ENCODE peak calls at places on chromosomes 7 and 10, in five cellular contexts. E is dermis blood vessel endothelial cell, R is HTR-8/SVneo, T is NCI-H1417, P is HCEC 1CT. W is an unnamed sample.

GRCh38 chr7:83166-83840 is 109.1 kb upstream of the FAM20C start:
- DNase-seq in E (no peak), T (no peak), P (no peak), R (no peak), W (no peak)

GRCh38 chr10:126268104-126268900 is 120.0 kb downstream of the ADAM12 start:
- DNase-seq in T (no peak), R (no peak), E (no peak), P (no peak), W (no peak)

GRCh38 chr10:89479255-89479654 is 56.1 kb downstream of the SLC16A12 start:
- DNase-seq in E (no peak), P (no peak), T (no peak), R (no peak), W (no peak)

GRCh38 chr10:14801693-14802092 is 27.0 kb upstream of the FAM107B start:
- DNase-seq in R (no peak), T (no peak), E (peak; percentile 91), P (no peak), W (no peak)

GRCh38 chr10:25101466-25101865 is 73.3 kb upstream of the GPR158 start:
- DNase-seq in T (no peak), R (no peak), E (no peak), P (no peak), W (no peak)

GRCh38 chr7:82455295-82455694 is 11.7 kb upstream of the CACNA2D1 start:
- DNase-seq in T (no peak), E (no peak), P (no peak), R (no peak), W (no peak)

GRCh38 chr10:124248646-124249045 is 155.2 kb upstream of the CHST15 start:
- DNase-seq in P (no peak), R (no peak), T (no peak), E (no peak), W (no peak)

GRCh38 chr7:131292141-131292905 is 35.4 kb upstream of the MKLN1 start:
- DNase-seq in P (no peak), R (no peak), T (no peak), E (no peak), W (no peak)

GRCh38 chr7:147708871-147709270 is 881.7 kb upstream of the C7orf33 start:
- DNase-seq in T (no peak), P (no peak), E (no peak), R (no peak), W (no peak)

GRCh38 chr7:158586499-158587191 is 978 bp downstream of the PTPRN2 start:
- DNase-seq in E (no peak), R (no peak), P (no peak), T (no peak), W (no peak)

GRCh38 chr10:24825551-24825950 is 101.9 kb upstream of the ARHGAP21 start:
- DNase-seq in P (peak; percentile 71), R (no peak), E (no peak), T (no peak), W (no peak)

GRCh38 chr10:70274643-70275042 is 9.2 kb downstream of the NPFFR1 start:
- DNase-seq in R (no peak), P (peak; percentile 28), T (no peak), E (no peak), W (no peak)

GRCh38 chr10:127462643-127463295 is 86.3 kb upstream of the NPS start:
- DNase-seq in T (no peak), P (no peak), R (no peak), E (no peak), W (no peak)

GRCh38 chr7:143015102-143015501 is 11.8 kb downstream of the OR9A2 start:
- DNase-seq in E (no peak), R (no peak), T (no peak), P (no peak), W (no peak)

GRCh38 chr10:79385804-79386531 is 38.7 kb downstream of the PPIF start:
- DNase-seq in T (no peak), R (no peak), P (no peak), E (no peak), W (no peak)

GRCh38 chr7:41292457-41292856 is 410.4 kb downstream of the INHBA start:
- DNase-seq in T (no peak), E (peak; percentile 4), P (no peak), R (no peak), W (no peak)

GRCh38 chr10:132674311-132674710 is 111.6 kb downstream of the NKX6-2 start:
- DNase-seq in R (no peak), T (no peak), P (no peak), E (no peak), W (no peak)

GRCh38 chr7:50497068-50497642 is 47.0 kb upstream of the FIGNL1 start:
- DNase-seq in E (peak; percentile 91), P (peak; percentile 45), T (no peak), R (no peak), W (no peak)

GRCh38 chr7:99188221-99188620 is 19.7 kb downstream of the KPNA7 start:
- DNase-seq in T (no peak), R (no peak), P (no peak), E (no peak), W (no peak)

GRCh38 chr7:102464577-102465280 is at the start of the genes ALKBH4 and LRWD1:
- DNase-seq in P (peak; percentile 91), R (peak; percentile 92), T (peak; percentile 97), E (peak; percentile 93), W (peak; percentile 69)

GRCh38 chr7:16975712-16976111 is 93.9 kb upstream of the AGR3 start:
- DNase-seq in T (no peak), R (no peak), P (no peak), E (no peak), W (no peak)